ENCODE peak calls at places on chromosomes 5 and 9, in five cellular contexts. D, V, Y, O and H are unnamed samples.

GRCh38 chr5:146338774-146339714 is at the start of gene POU4F3:
- DNase-seq in D (peak), V (no peak), Y (no peak), O (no peak), H (no peak)

GRCh38 chr9:98162638-98163037 is 29.8 kb downstream of the CORO2A start:
- DNase-seq in D (no peak), V (no peak), Y (no peak), O (no peak), H (no peak)

GRCh38 chr5:17096975-17097695 is 120.3 kb upstream of the BASP1 start:
- DNase-seq in D (peak), V (peak), Y (no peak), O (no peak), H (peak)

GRCh38 chr9:108163321-108164005 is 673.9 kb upstream of the KLF4 start:
- DNase-seq in D (peak), V (no peak), Y (peak), O (no peak), H (no peak)

GRCh38 chr5:142655339-142656267 is 30.3 kb downstream of the FGF1 start:
- DNase-seq in D (peak), V (peak), Y (peak), O (peak), H (no peak)

GRCh38 chr5:24535646-24536045 is 109.1 kb downstream of the CDH10 start:
- DNase-seq in D (peak), V (no peak), Y (no peak), O (no peak), H (no peak)

GRCh38 chr9:34457266-34458012 is 931 bp downstream of the FAM219A start:
- DNase-seq in D (peak), V (peak), Y (peak), O (peak), H (no peak)

GRCh38 chr9:134794726-134795370 is 85.8 kb upstream of the FCN2 start:
- DNase-seq in D (no peak), V (no peak), Y (no peak), O (no peak), H (no peak)

GRCh38 chr5:76490970-76491369 is 87.9 kb downstream of the IQGAP2 start:
- DNase-seq in D (no peak), V (peak), Y (no peak), O (no peak), H (no peak)

GRCh38 chr9:86282979-86283535 is 719 bp upstream of the ISCA1 start:
- DNase-seq in D (no peak), V (no peak), Y (peak), O (no peak), H (peak)

GRCh38 chr9:91155746-91156145 is 206.0 kb downstream of the AUH start:
- DNase-seq in D (no peak), V (no peak), Y (no peak), O (no peak), H (no peak)

GRCh38 chr5:51375084-51375483 is 8.2 kb upstream of the ISL1 start:
- DNase-seq in D (no peak), V (no peak), Y (no peak), O (no peak), H (no peak)

GRCh38 chr5:65338606-65339151 is 143.0 kb downstream of the ADAMTS6 start:
- DNase-seq in D (no peak), V (no peak), Y (no peak), O (no peak), H (no peak)

GRCh38 chr5:170273968-170274710 is 23.4 kb downstream of the LCP2 start:
- DNase-seq in D (peak), V (peak), Y (peak), O (peak), H (no peak)

GRCh38 chr5:137708796-137709559 is 26.9 kb downstream of the KLHL3 start:
- DNase-seq in D (no peak), V (no peak), Y (no peak), O (no peak), H (no peak)

GRCh38 chr5:43019615-43020293 is 20.4 kb downstream of the ANXA2R start:
- DNase-seq in D (peak), V (peak), Y (peak), O (peak), H (no peak)

GRCh38 chr5:34599471-34600117 is 56.5 kb upstream of the RAI14 start:
- DNase-seq in D (no peak), V (peak), Y (peak), O (no peak), H (no peak)

GRCh38 chr9:87890866-87891265 is 8.2 kb downstream of the SPATA31E1 start:
- DNase-seq in D (no peak), V (no peak), Y (no peak), O (no peak), H (no peak)

GRCh38 chr5:82335807-82336206 is 57.7 kb upstream of the RPS23 start:
- DNase-seq in D (no peak), V (no peak), Y (peak), O (no peak), H (no peak)

GRCh38 chr9:33306037-33306436 is 15.7 kb downstream of the NFX1 start:
- DNase-seq in D (no peak), V (no peak), Y (no peak), O (no peak), H (no peak)

GRCh38 chr5:139222346-139222745 is 24.2 kb upstream of the SIL1 start:
- DNase-seq in D (no peak), V (peak), Y (no peak), O (no peak), H (no peak)

GRCh38 chr5:170411100-170411499 is 21.9 kb upstream of the KCNMB1 start:
- DNase-seq in D (no peak), V (no peak), Y (no peak), O (no peak), H (no peak)